ENCODE peak calls at places on chromosome 13, in four cellular contexts. L, X, V and T are unnamed samples.

GRCh38 chr13:76418404-76418803 is 467.8 kb downstream of the KCTD12 start:
- DNase-seq in V (no peak), X (no peak), L (no peak), T (no peak)

GRCh38 chr13:108508263-108508662 is 121.1 kb upstream of the MYO16 start:
- DNase-seq in V (peak), L (no peak), X (no peak), T (peak)

GRCh38 chr13:43874512-43875092 is 4.9 kb downstream of the CCDC122 start:
- DNase-seq in L (no peak), X (no peak), V (peak), T (no peak)

GRCh38 chr13:95784161-95784880 is 107.4 kb downstream of the DNAJC3 start:
- DNase-seq in V (no peak), X (no peak), L (no peak), T (peak)

GRCh38 chr13:82933986-82934385 is 948.3 kb downstream of the SLITRK1 start:
- DNase-seq in V (no peak), X (no peak), L (no peak), T (no peak)

GRCh38 chr13:43036386-43037220 is 13.2 kb downstream of the DNAJC15 start:
- DNase-seq in V (no peak), L (no peak), X (no peak), T (no peak)

GRCh38 chr13:105165449-105166125 is 1369.9 kb downstream of the EFNB2 start:
- DNase-seq in L (peak), X (no peak), V (no peak), T (no peak)

GRCh38 chr13:101916108-101916757 is 463.8 kb downstream of the ITGBL1 start:
- DNase-seq in L (no peak), V (peak), X (peak), T (no peak)

GRCh38 chr13:73421310-73421912 is 362.6 kb downstream of the KLF5 start:
- DNase-seq in X (no peak), L (no peak), V (no peak), T (no peak)

GRCh38 chr13:109939105-109939504 is 152.7 kb upstream of the IRS2 start:
- DNase-seq in L (no peak), V (no peak), X (no peak), T (no peak)

GRCh38 chr13:92769064-92769463 is 457.5 kb upstream of the GPC6 start:
- DNase-seq in X (no peak), V (no peak), L (no peak), T (no peak)

GRCh38 chr13:98372886-98373285 is 195.8 kb upstream of the RNF113B start:
- DNase-seq in V (no peak), X (no peak), L (no peak), T (no peak)
- TF ChIP-seq CBX5 in V (no peak), X (no peak), L (no peak), T (no peak)

DNA sequence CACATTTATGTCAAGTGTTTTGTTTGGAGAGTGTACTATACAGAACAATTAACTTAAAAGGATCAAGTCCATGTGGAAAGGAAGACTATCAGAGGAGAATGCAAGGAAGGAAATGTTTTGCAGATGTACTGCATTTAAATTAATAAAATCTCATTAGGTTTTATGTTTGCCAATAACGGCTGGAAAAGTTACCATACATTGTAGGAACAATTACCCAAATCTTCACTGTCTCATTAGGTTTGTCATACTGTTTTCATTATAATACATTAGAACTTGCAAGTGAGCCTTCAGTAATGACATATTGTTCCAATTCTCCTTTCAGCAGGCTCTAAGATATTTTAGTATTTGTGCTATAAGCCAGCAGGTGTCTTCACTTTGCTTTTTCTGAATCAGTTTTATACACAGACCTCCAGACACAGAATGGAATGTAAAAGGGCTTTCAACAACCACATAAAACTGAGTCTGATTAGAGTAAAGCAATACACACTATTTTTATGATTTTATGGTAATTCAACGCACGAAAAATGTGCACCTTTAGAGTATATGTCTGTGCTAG is 661.6 kb upstream of the KLHL1 start:
- DNase-seq in V (no peak), X (no peak), L (no peak), T (no peak)
- TF ChIP-seq CBX5 in V (no peak), X (no peak), L (no peak), T (no peak)

DNA sequence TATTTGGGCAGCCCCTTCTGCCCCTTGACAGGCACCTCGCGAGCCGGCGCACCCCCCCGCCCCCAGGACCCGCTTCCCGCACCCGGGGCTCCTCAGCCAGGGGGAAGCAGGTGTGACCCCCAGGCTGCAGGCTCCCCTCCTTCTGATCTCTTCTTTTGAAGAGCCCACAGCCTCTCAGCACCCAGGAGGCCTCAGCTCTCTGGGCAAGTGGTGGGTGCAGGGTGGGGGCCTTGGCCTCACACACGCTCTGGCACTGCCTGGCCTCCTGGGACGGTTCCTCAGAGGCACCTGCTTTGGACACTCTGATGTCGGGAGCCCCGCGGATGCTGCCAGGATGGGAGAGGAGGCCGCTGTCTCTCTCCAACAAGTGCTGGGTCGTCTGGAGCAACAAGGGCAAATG is 1.5 kb upstream of the C13orf46 start:
- DNase-seq in X (no peak), V (no peak), L (no peak), T (no peak)
- TF ChIP-seq CBX5 in X (no peak), V (no peak), L (no peak), T (no peak)

DNA sequence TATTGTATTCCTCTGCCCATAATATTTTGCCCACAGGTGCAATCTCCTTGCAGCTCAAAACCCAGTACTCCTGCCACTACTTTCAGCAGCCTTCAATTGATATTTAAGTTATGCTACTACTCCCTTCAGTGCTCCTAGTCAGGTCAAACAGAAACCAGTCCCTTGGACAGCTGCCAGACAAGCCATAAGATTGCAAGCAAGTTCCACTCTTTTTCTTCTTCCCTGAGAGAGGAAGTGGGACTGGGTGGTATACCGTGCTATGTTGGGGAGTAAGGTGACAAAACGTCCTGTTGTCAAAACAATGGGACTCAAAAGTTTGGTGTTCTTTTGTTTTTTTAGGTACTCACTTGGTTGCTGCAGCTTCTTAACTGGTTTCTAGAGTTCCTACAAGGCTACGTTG is 63.1 kb upstream of the FRY start:
- DNase-seq in V (no peak), L (no peak), X (no peak), T (no peak)
- TF ChIP-seq CBX5 in V (no peak), L (no peak), X (no peak), T (no peak)

GRCh38 chr13:106524108-106524507 is 11.4 kb downstream of the EFNB2 start:
- DNase-seq in X (no peak), V (no peak), L (no peak), T (no peak)
- TF ChIP-seq CBX5 in X (no peak), V (no peak), L (no peak), T (no peak)

GRCh38 chr13:28576037-28576436 is 81.1 kb upstream of the FLT1 start:
- DNase-seq in L (no peak), V (no peak), X (no peak), T (no peak)

GRCh38 chr13:28573595-28574373 is 78.9 kb upstream of the FLT1 start:
- DNase-seq in V (no peak), L (no peak), X (no peak), T (no peak)

GRCh38 chr13:28574617-28575142 is 79.8 kb upstream of the FLT1 start:
- DNase-seq in V (peak), X (no peak), L (peak), T (peak)

GRCh38 chr13:28579334-28579733 is 79.6 kb upstream of the POMP start:
- DNase-seq in V (no peak), L (no peak), X (no peak), T (no peak)

GRCh38 chr13:28575200-28575599 is 80.3 kb upstream of the FLT1 start:
- DNase-seq in V (peak), X (no peak), L (peak), T (no peak)
- TF ChIP-seq CBX5 in V (no peak), X (no peak), L (no peak), T (no peak)

GRCh38 chr13:45242070-45242469 is 41.2 kb upstream of the KCTD4 start:
- DNase-seq in X (no peak), L (no peak), V (no peak), T (no peak)

GRCh38 chr13:45242524-45242923 is 41.7 kb upstream of the KCTD4 start:
- DNase-seq in L (no peak), V (no peak), X (no peak), T (no peak)

GRCh38 chr13:45243072-45243471 is 42.2 kb upstream of the KCTD4 start:
- DNase-seq in X (no peak), V (no peak), L (no peak), T (no peak)

GRCh38 chr13:45238945-45239795 is 38.3 kb upstream of the KCTD4 start:
- DNase-seq in X (no peak), L (no peak), V (no peak), T (no peak)
- TF ChIP-seq CBX5 in X (no peak), L (no peak), V (no peak), T (no peak)

DNA sequence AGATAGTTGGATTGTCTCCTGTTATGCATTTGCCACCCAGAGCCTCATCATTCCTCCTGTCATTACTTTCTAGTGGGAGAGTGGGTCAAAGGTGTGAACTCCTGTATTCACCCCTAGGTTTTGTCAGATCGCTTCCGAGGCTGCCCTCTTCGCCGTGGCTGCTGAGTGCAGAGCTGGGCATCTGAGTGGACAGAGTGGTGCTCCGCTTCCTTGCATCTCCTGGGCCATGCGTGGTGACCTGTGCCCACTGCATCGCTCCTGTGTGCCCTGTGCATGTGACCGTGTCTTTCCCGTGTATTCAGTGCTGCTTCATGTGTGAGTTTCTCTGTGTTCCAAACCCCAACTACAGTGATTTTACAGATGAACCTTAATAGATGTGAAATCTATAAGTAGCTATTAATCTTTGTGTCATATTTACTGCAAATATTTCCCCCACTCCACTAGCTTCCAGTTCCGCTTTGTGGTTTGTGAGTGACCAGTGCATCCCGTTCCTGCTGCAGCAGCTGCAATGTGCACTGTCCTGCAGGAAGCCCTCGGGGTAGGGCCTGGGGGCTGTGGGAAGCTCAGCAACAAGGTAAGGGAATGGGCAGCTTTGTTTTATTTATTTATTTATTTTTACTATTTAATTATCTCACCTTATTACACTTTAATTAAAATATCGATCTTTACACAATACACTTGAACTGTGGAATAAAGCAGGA is 53.1 kb downstream of the C13orf46 start:
- DNase-seq in X (no peak), L (no peak), V (no peak), T (no peak)
- TF ChIP-seq CBX5 in X (no peak), L (no peak), V (no peak), T (no peak)

GRCh38 chr13:25701304-25701703 is 329.5 kb downstream of the ATP8A2 start:
- DNase-seq in V (no peak), X (no peak), L (no peak), T (no peak)

GRCh38 chr13:25699600-25699999 is 327.8 kb downstream of the ATP8A2 start:
- DNase-seq in L (no peak), V (no peak), X (no peak), T (no peak)

GRCh38 chr13:25699056-25699455 is 327.3 kb downstream of the ATP8A2 start:
- DNase-seq in X (no peak), L (no peak), V (peak), T (no peak)
- TF ChIP-seq CBX5 in X (no peak), L (no peak), V (no peak), T (no peak)

GRCh38 chr13:25401958-25402357 is 30.2 kb downstream of the ATP8A2 start:
- DNase-seq in L (no peak), X (no peak), V (no peak), T (no peak)

GRCh38 chr13:25394661-25395060 is 22.9 kb downstream of the ATP8A2 start:
- DNase-seq in L (no peak), V (peak), X (no peak), T (no peak)

GRCh38 chr13:25391932-25392331 is 20.2 kb downstream of the ATP8A2 start:
- DNase-seq in L (no peak), V (peak), X (no peak), T (no peak)

GRCh38 chr13:25397763-25398162 is 26.0 kb downstream of the ATP8A2 start:
- DNase-seq in X (no peak), V (no peak), L (no peak), T (no peak)
- TF ChIP-seq CBX5 in X (no peak), V (no peak), L (no peak), T (no peak)